ENCODE peak calls at places on chromosome 6, in five cellular contexts. E, S, Q, J and K are unnamed samples.
A peak's percentile ranks its signal among the peaks of the same experiment; 100 is the strongest.

GRCh38 chr6:21941926-21942325 is 348.4 kb downstream of the SOX4 start:
- DNase-seq in J (no peak), Q (no peak), S (no peak), E (no peak), K (no peak)

GRCh38 chr6:56524891-56525703 is 117.6 kb downstream of the DST start:
- DNase-seq in J (no peak), S (peak; percentile 96), Q (no peak), E (no peak), K (no peak)

GRCh38 chr6:2275207-2275891 is 29.9 kb upstream of the GMDS start:
- DNase-seq in J (no peak), E (no peak), S (peak; percentile 72), Q (no peak), K (no peak)

GRCh38 chr6:75791881-75792280 is 42.8 kb downstream of the MYO6 start:
- DNase-seq in Q (no peak), E (no peak), S (no peak), J (no peak), K (no peak)

GRCh38 chr6:124234806-124235205 is 431.1 kb downstream of the NKAIN2 start:
- DNase-seq in Q (no peak), E (no peak), S (no peak), J (no peak), K (no peak)

GRCh38 chr6:27312146-27312949 is at the start of gene POM121L2:
- DNase-seq in S (peak; percentile 28), Q (no peak), E (peak; percentile 38), J (no peak), K (no peak)

GRCh38 chr6:79170915-79171314 is 63.6 kb downstream of the HMGN3 start:
- DNase-seq in S (peak; percentile 1), E (no peak), J (no peak), Q (no peak), K (no peak)

GRCh38 chr6:141451176-141451507 is 681.6 kb upstream of the GJE1 start:
- DNase-seq in E (no peak), S (no peak), Q (no peak), J (no peak), K (no peak)

GRCh38 chr6:26300359-26300758 is 64.6 kb upstream of the BTN3A2 start:
- DNase-seq in J (no peak), Q (no peak), E (no peak), S (no peak), K (no peak)

GRCh38 chr6:107304421-107305025 is 154.8 kb downstream of the PDSS2 start:
- DNase-seq in J (no peak), S (peak; percentile 44), E (no peak), Q (no peak), K (no peak)

GRCh38 chr6:85250586-85251216 is 199.2 kb upstream of the NT5E start:
- DNase-seq in J (no peak), Q (no peak), E (no peak), S (no peak), K (no peak)

GRCh38 chr6:150739711-150740349 is 125.7 kb upstream of the MTHFD1L start:
- DNase-seq in S (no peak), E (no peak), Q (no peak), J (no peak), K (no peak)

GRCh38 chr6:85669735-85670194 is 27.1 kb upstream of the SYNCRIP start:
- DNase-seq in Q (no peak), J (no peak), E (peak; percentile 2), S (peak; percentile 68), K (no peak)

GRCh38 chr6:107690864-107691661 is 133.1 kb downstream of the SCML4 start:
- DNase-seq in Q (no peak), S (peak; percentile 96), E (no peak), J (peak; percentile 67), K (no peak)

GRCh38 chr6:22892452-22892851 is 323.1 kb downstream of the HDGFL1 start:
- DNase-seq in E (no peak), Q (no peak), J (no peak), S (peak; percentile 99), K (no peak)

GRCh38 chr6:11358904-11359840 is 126.7 kb upstream of the NEDD9 start:
- DNase-seq in Q (no peak), J (no peak), E (no peak), S (no peak), K (no peak)

GRCh38 chr6:2999005-2999620 is 581 bp upstream of the NQO2 start:
- DNase-seq in S (peak; percentile 78), Q (no peak), J (no peak), E (no peak), K (no peak)

GRCh38 chr6:56759521-56759920 is 116.8 kb upstream of the DST start:
- DNase-seq in E (no peak), S (no peak), J (no peak), Q (no peak), K (no peak)

GRCh38 chr6:32153835-32154513 is at the start of gene PPT2:
- DNase-seq in S (peak; percentile 91), E (peak; percentile 64), Q (peak; percentile 94), J (peak; percentile 97), K (peak; percentile 94)

GRCh38 chr6:166824880-166825250 is 131.5 kb downstream of the RNASET2 start:
- DNase-seq in Q (no peak), E (no peak), J (no peak), S (no peak), K (no peak)

GRCh38 chr6:168088161-168089106 is 9.4 kb upstream of the FRMD1 start:
- DNase-seq in Q (peak; percentile 51), E (no peak), J (peak; percentile 83), S (peak; percentile 74), K (no peak)

GRCh38 chr6:106165885-106166485 is 79.8 kb downstream of the PRDM1 start:
- DNase-seq in Q (no peak), S (peak; percentile 77), E (no peak), J (no peak), K (no peak)

GRCh38 chr6:23647045-23647444 is 479.0 kb upstream of the NRSN1 start:
- DNase-seq in Q (no peak), E (no peak), J (no peak), S (no peak), K (no peak)

GRCh38 chr6:109793793-109794192 is 102.7 kb downstream of the FIG4 start:
- DNase-seq in J (no peak), Q (no peak), E (no peak), S (peak; percentile 98), K (no peak)

GRCh38 chr6:33783781-33784520 is 5.0 kb downstream of the LEMD2 start:
- DNase-seq in Q (no peak), E (no peak), J (no peak), S (no peak), K (no peak)
- H3K4me1 ChIP-seq in Q (peaks cover 22% of the 10 kb centered on the region), E (peaks cover 36% of the 10 kb centered on the region), J (peaks cover 19% of the 10 kb centered on the region), S (peaks cover 23% of the 10 kb centered on the region), K (peaks cover 43% of the 10 kb centered on the region)

DNA sequence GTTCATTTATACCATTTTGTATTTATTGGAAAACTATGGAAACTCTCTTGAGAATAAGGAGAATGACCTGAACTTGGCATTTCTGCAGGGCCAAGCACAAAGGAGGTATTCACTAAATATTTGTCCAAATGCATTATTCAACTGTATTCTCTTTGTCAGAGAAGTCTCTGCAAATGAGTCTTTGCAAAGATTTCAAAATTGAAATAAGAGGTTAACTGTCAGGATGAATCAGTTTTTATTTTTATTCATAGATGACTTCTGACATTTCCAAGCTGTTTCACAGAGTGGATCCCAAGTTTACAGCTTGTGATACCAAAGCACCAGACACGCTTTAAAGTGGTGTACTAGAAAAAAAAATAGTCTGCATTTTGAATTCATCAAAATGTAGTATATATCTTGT is 131.6 kb downstream of the UTRN start:
- DNase-seq in Q (no peak), S (peak; percentile 21), J (no peak), E (no peak), K (no peak)
- H3K4me1 ChIP-seq in Q (peaks cover 15% of the 10 kb centered on the region), S (peaks cover 9% of the 10 kb centered on the region), J (no peaks in the 10 kb centered on the region), E (peaks cover 12% of the 10 kb centered on the region), K (peaks cover 5% of the 10 kb centered on the region)

GRCh38 chr6:34138924-34139323 is 7.0 kb downstream of the GRM4 start:
- DNase-seq in E (no peak), J (no peak), Q (no peak), S (no peak), K (no peak)
- H3K4me1 ChIP-seq in E (peaks cover 16% of the 10 kb centered on the region), J (peaks cover 4% of the 10 kb centered on the region), Q (peaks cover 6% of the 10 kb centered on the region), S (peaks cover 2% of the 10 kb centered on the region), K (no peaks in the 10 kb centered on the region)

DNA sequence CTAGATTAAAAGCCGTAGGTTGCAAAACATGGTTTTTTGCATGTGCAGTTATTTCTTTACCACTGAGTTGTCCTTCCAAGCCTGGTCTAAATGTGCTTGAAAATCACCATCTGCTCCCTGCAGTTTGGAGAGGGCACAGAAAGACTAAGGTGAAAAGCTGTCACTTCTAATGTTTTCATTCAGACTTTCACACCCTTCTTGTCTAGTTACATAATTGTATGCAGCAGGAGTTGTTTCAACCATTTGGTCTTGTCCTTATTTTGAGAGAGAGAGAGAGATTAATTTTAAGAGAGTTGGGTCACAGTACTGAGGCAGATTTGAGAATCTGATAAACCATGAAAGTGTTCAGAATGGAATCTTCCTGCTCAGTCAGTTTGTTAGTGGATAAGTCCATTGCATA is 82.5 kb downstream of the ARID1B start:
- DNase-seq in J (no peak), Q (no peak), E (no peak), S (no peak), K (no peak)
- H3K4me1 ChIP-seq in J (peaks cover 10% of the 10 kb centered on the region), Q (peaks cover 4% of the 10 kb centered on the region), E (peaks cover 21% of the 10 kb centered on the region), S (peaks cover 2% of the 10 kb centered on the region), K (no peaks in the 10 kb centered on the region)

DNA sequence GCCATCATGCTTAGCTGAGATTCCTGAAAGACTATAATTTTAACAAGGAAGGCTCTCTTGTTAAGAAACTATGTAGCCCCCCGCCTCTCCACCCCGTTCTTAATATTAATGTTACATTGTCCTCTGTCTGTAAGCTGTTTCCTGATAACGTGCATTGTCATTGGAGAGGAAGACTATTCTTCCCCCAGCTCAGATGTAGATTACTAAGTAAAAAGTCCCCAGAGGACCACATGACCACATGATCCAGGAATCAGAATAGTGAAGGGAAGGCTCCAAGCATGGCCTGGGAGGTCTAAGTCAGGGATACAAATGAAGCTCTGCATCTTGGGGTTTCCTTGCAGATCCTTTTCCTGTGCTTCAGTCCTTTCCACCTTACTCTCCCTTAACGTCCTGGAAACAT is 106.4 kb downstream of the JARID2 start:
- DNase-seq in J (no peak), E (no peak), Q (no peak), S (no peak), K (no peak)
- H3K4me1 ChIP-seq in J (peaks cover 5% of the 10 kb centered on the region), E (peaks cover 36% of the 10 kb centered on the region), Q (peaks cover 17% of the 10 kb centered on the region), S (peaks cover 20% of the 10 kb centered on the region), K (no peaks in the 10 kb centered on the region)

GRCh38 chr6:63649269-63649668 is 13.7 kb downstream of the PHF3 start:
- DNase-seq in E (no peak), J (no peak), Q (no peak), S (no peak), K (no peak)
- H3K4me1 ChIP-seq in E (peaks cover 71% of the 10 kb centered on the region), J (peaks cover 6% of the 10 kb centered on the region), Q (peaks cover 22% of the 10 kb centered on the region), S (peaks cover 2% of the 10 kb centered on the region), K (peaks cover 69% of the 10 kb centered on the region)

DNA sequence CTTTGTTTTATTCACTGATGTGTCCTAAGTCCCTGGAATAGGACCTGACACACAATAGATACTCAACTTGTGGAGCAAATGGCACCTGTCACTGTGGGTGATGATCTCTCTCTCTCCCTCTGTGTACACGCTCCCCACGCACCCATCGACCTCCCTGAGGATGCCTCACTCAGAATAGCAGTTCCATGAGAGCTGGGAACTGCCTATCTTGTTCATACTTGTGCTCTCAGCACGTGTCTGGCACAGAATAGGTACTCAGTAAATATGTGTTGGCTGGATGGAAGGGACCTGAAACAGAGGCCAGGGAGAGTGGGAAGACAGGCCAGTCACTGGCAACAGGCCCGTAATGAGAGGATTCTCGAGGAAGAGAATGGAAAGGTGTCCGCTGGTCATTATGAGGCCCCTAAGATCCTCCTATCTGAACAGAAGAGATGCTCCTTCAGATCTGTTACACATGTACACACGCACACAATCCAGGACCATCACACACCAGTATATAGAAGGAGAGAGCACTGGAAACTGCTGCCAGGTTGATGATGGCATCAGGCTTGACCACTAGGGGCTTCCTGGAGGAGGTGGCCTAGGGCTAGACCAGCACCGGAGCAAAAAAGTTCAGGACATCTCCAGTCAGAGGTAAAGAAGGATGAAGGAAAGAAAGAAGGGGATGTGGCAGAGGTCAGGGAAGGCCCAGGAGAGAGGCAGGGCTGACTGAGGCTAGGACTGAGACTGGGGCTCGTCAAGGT is 30.9 kb downstream of the VEGFA start:
- DNase-seq in Q (no peak), E (no peak), J (no peak), S (no peak), K (no peak)
- H3K4me1 ChIP-seq in Q (peaks cover 11% of the 10 kb centered on the region), E (no peaks in the 10 kb centered on the region), J (no peaks in the 10 kb centered on the region), S (peaks cover 30% of the 10 kb centered on the region), K (no peaks in the 10 kb centered on the region)